ENCODE peak calls at places on chromosomes 16 and 17, in seven cellular contexts. S, F, G, X, R, P and A are unnamed samples.

GRCh38 chr17:43341705-43342600 is 56.8 kb upstream of the ARL4D start:
- DNase-seq in R (no peak), X (no peak), G (no peak), S (no peak), P (peak; percentile 68), F (peak; percentile 74), A (no peak)

GRCh38 chr17:42135664-42136653 is 13.4 kb downstream of the HSPB9 start:
- DNase-seq in X (peak; percentile 82), S (peak; percentile 74), F (peak; percentile 85), R (no peak), P (peak; percentile 88), G (no peak), A (peak; percentile 22)

GRCh38 chr17:50204431-50204830 is 3.0 kb upstream of the COL1A1 start:
- DNase-seq in X (no peak), F (no peak), P (no peak), S (no peak), G (no peak), R (no peak), A (no peak)

GRCh38 chr16:67723151-67723915 is 4.2 kb upstream of the GFOD2 start:
- DNase-seq in X (no peak), S (peak; percentile 23), P (peak; percentile 43), G (no peak), R (no peak), F (peak; percentile 75), A (peak; percentile 26)

GRCh38 chr17:30332057-30332542 is 1.8 kb downstream of the TMIGD1 start:
- DNase-seq in X (no peak), S (no peak), G (no peak), F (peak; percentile 92), R (no peak), P (peak; percentile 84), A (no peak)

GRCh38 chr17:39080416-39081179 is 70.8 kb downstream of the PLXDC1 start:
- DNase-seq in S (no peak), F (peak; percentile 52), R (no peak), P (no peak), X (no peak), G (no peak), A (no peak)

GRCh38 chr16:14314116-14314515 is 243.0 kb downstream of the MRTFB start:
- DNase-seq in X (no peak), F (no peak), G (no peak), S (no peak), P (no peak), R (no peak), A (no peak)

GRCh38 chr16:50600582-50601283 is 52.5 kb downstream of the NKD1 start:
- DNase-seq in F (no peak), S (peak; percentile 28), P (no peak), G (no peak), X (no peak), R (no peak), A (peak; percentile 11)

GRCh38 chr17:79986441-79987186 is 49.1 kb downstream of the TBC1D16 start:
- DNase-seq in P (no peak), S (no peak), X (no peak), R (no peak), G (no peak), F (peak; percentile 67), A (no peak)

GRCh38 chr17:66724581-66725341 is 110.2 kb upstream of the CACNG5 start:
- DNase-seq in R (no peak), S (no peak), G (no peak), F (peak; percentile 54), X (peak; percentile 24), P (peak; percentile 10), A (no peak)

GRCh38 chr16:8866118-8866883 is 2.5 kb downstream of the CARHSP1 start:
- DNase-seq in X (peak; percentile 95), F (no peak), G (peak; percentile 94), R (peak; percentile 92), S (peak; percentile 98), P (peak; percentile 51), A (no peak)

GRCh38 chr16:8859913-8860881 is 8.6 kb downstream of the CARHSP1 start:
- DNase-seq in R (no peak), S (no peak), F (peak; percentile 79), G (no peak), P (peak; percentile 89), X (no peak), A (no peak)

GRCh38 chr16:30004811-30005242 is 6.0 kb downstream of the DOC2A start:
- DNase-seq in S (no peak), R (no peak), G (no peak), P (no peak), X (no peak), F (no peak), A (no peak)

GRCh38 chr16:2689968-2690830 is 7.9 kb downstream of the KCTD5 start:
- DNase-seq in P (no peak), G (no peak), X (no peak), F (no peak), S (no peak), R (no peak), A (no peak)

GRCh38 chr16:35365675-35366074 is 1906.3 kb downstream of the TP53TG3F start:
- DNase-seq in X (no peak), R (no peak), G (no peak), S (no peak), P (no peak), F (no peak), A (no peak)

GRCh38 chr16:31008154-31008950 is 2.1 kb downstream of the STX1B start:
- DNase-seq in S (no peak), F (peak; percentile 91), X (no peak), G (no peak), R (no peak), P (peak; percentile 62), A (no peak)

GRCh38 chr17:31074772-31075538 is 19.8 kb upstream of the NF1 start:
- DNase-seq in S (peak; percentile 93), G (no peak), X (peak; percentile 80), P (peak; percentile 39), R (peak; percentile 53), F (peak; percentile 75), A (peak; percentile 78)

GRCh38 chr17:29444589-29444988 is 54.4 kb downstream of the TAOK1 start:
- DNase-seq in X (no peak), P (peak; percentile 33), S (no peak), R (no peak), G (no peak), F (peak; percentile 75), A (peak; percentile 29)

GRCh38 chr16:79013004-79013403 is 587.5 kb downstream of the MAF start:
- DNase-seq in R (no peak), X (no peak), S (no peak), P (no peak), G (no peak), F (no peak), A (no peak)

GRCh38 chr16:84199861-84200260 is 8.9 kb downstream of the ADAD2 start:
- DNase-seq in G (no peak), S (no peak), P (no peak), F (no peak), X (no peak), R (no peak), A (peak; percentile 26)

GRCh38 chr17:73658821-73659220 is 14.6 kb upstream of the SDK2 start:
- DNase-seq in S (no peak), R (no peak), G (no peak), F (no peak), P (no peak), X (no peak), A (no peak)
- H2BK120ac ChIP-seq in S (no peak overlapping the region), R (no peak overlapping the region), G (no peak overlapping the region), F (no peak overlapping the region), P (no peak overlapping the region), X (no peak overlapping the region), A (no peak overlapping the region)

DNA sequence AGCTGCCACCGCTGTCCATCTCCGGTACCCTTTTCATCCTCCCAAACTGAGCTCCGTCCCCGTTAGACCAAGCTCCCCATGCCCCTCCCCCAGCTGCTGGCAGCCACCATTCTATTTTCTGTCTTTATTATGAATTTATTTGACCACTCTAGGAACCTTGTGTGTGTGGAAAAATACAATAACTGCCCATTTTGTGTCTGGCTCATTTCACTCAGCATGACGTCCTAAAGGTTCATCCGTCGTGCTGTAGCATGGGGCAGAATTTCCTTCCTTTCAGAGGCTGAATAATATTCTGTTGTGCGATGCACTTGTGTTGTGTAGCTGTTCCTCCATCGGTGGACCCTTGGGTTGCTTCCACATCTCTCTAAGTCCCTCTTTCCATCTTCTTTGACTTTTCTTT is 263.1 kb downstream of the SEC14L1 start:
- DNase-seq in R (no peak), S (no peak), X (no peak), P (no peak), F (no peak), G (no peak), A (no peak)
- H4K8ac ChIP-seq in R (no peak overlapping the region), S (no peak overlapping the region), X (no peak overlapping the region), P (peak overlapping the region; percentile 53), F (peak overlapping the region; percentile 54), G (no peak overlapping the region), A (no peak overlapping the region)

DNA sequence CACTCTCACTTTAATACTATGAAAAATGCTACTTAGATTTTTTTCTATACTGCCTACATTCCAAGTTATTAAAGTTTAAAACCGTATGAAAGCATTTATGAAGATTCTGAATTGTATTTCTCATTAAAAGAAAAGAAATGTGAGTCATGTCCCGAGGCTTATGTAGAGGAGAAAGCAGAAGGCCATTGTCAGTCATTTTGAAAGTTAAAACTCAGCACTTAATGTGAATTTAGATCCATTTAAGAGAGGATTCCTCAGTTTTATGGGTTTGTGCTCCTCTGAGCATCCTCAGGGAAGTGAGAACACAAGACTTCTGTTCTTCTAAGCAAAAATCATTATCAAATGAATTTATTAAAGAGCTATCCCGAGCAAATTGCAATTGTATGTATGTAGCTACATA is 11.8 kb downstream of the C17orf75 start:
- DNase-seq in G (no peak), X (no peak), F (no peak), S (no peak), R (no peak), P (no peak), A (peak; percentile 21)
- H2BK120ac ChIP-seq in G (no peak overlapping the region), X (no peak overlapping the region), F (no peak overlapping the region), S (no peak overlapping the region), R (no peak overlapping the region), P (no peak overlapping the region), A (no peak overlapping the region)

GRCh38 chr17:40625311-40625710 is 22.3 kb downstream of the SMARCE1 start:
- DNase-seq in P (no peak), F (no peak), S (no peak), X (no peak), R (no peak), G (no peak), A (no peak)

GRCh38 chr17:40632206-40632605 is 15.4 kb downstream of the SMARCE1 start:
- DNase-seq in X (no peak), P (no peak), G (no peak), R (no peak), F (no peak), S (no peak), A (no peak)

GRCh38 chr17:40633871-40634270 is 13.7 kb downstream of the SMARCE1 start:
- DNase-seq in S (no peak), G (no peak), P (no peak), F (peak; percentile 12), R (no peak), X (no peak), A (no peak)

GRCh38 chr17:40629850-40630249 is 17.8 kb downstream of the SMARCE1 start:
- DNase-seq in R (no peak), F (no peak), X (no peak), G (no peak), P (no peak), S (no peak), A (no peak)
- H4K8ac ChIP-seq in R (no peak overlapping the region), F (no peak overlapping the region), X (no peak overlapping the region), G (no peak overlapping the region), P (no peak overlapping the region), S (no peak overlapping the region), A (no peak overlapping the region)